ENCODE peak calls at places on chromosomes 2 and 18, in seven cellular contexts. One of them, this sample, is unnamed. For H3K9me3, the result is how much of the 10 kb centered on the place peaks cover.

GRCh38 chr2:237264480-237265219 is 149.3 kb downstream of the COL6A3 start:
- DNase-seq in fibroblast of lung: peak
- DNase-seq in A549: no peak
- DNase-seq in transverse colon: no peak
- DNase-seq in upper lobe of right lung: no peak
- DNase-seq in right cardiac atrium: peak
- DNase-seq in heart right ventricle: no peak
- DNase-seq in this sample: no peak

GRCh38 chr2:166453995-166454595 is 40.0 kb downstream of the SCN7A start:
- DNase-seq in fibroblast of lung: no peak
- DNase-seq in A549: no peak
- DNase-seq in transverse colon: no peak
- DNase-seq in upper lobe of right lung: no peak
- DNase-seq in right cardiac atrium: no peak
- DNase-seq in heart right ventricle: no peak
- DNase-seq in this sample: no peak

GRCh38 chr18:44654555-44654954 is 26.1 kb upstream of the SETBP1 start:
- DNase-seq in fibroblast of lung: peak
- DNase-seq in A549: peak
- DNase-seq in transverse colon: no peak
- DNase-seq in upper lobe of right lung: no peak
- DNase-seq in right cardiac atrium: no peak
- DNase-seq in heart right ventricle: no peak
- DNase-seq in this sample: no peak

GRCh38 chr2:222973237-222973636 is 78.8 kb upstream of the KCNE4 start:
- DNase-seq in fibroblast of lung: peak
- DNase-seq in A549: no peak
- DNase-seq in transverse colon: no peak
- DNase-seq in upper lobe of right lung: no peak
- DNase-seq in right cardiac atrium: no peak
- DNase-seq in heart right ventricle: no peak
- DNase-seq in this sample: no peak

GRCh38 chr2:26651458-26652155 is 10.4 kb upstream of the CIB4 start:
- DNase-seq in fibroblast of lung: no peak
- DNase-seq in A549: no peak
- DNase-seq in transverse colon: no peak
- DNase-seq in upper lobe of right lung: peak
- DNase-seq in right cardiac atrium: no peak
- DNase-seq in heart right ventricle: no peak
- DNase-seq in this sample: no peak

GRCh38 chr2:228048838-228049490 is 132.5 kb downstream of the SPHKAP start:
- DNase-seq in fibroblast of lung: peak
- DNase-seq in A549: peak
- DNase-seq in transverse colon: peak
- DNase-seq in upper lobe of right lung: no peak
- DNase-seq in right cardiac atrium: no peak
- DNase-seq in heart right ventricle: peak
- DNase-seq in this sample: peak

GRCh38 chr2:30385327-30385726 is 61.7 kb upstream of the LCLAT1 start:
- DNase-seq in fibroblast of lung: peak
- DNase-seq in A549: peak
- DNase-seq in transverse colon: no peak
- DNase-seq in upper lobe of right lung: no peak
- DNase-seq in right cardiac atrium: no peak
- DNase-seq in heart right ventricle: no peak
- DNase-seq in this sample: no peak

GRCh38 chr2:46887028-46887885 is 28.3 kb downstream of the MCFD2 start:
- DNase-seq in fibroblast of lung: peak
- DNase-seq in A549: no peak
- DNase-seq in transverse colon: no peak
- DNase-seq in upper lobe of right lung: no peak
- DNase-seq in right cardiac atrium: no peak
- DNase-seq in heart right ventricle: no peak
- DNase-seq in this sample: no peak

GRCh38 chr2:16150456-16151280 is 210.3 kb downstream of the MYCN start:
- DNase-seq in fibroblast of lung: no peak
- DNase-seq in A549: no peak
- DNase-seq in transverse colon: no peak
- DNase-seq in upper lobe of right lung: no peak
- DNase-seq in right cardiac atrium: no peak
- DNase-seq in heart right ventricle: no peak
- DNase-seq in this sample: no peak

GRCh38 chr2:16151651-16152050 is 211.3 kb downstream of the MYCN start:
- DNase-seq in fibroblast of lung: no peak
- DNase-seq in A549: no peak
- DNase-seq in transverse colon: no peak
- DNase-seq in upper lobe of right lung: no peak
- DNase-seq in right cardiac atrium: no peak
- DNase-seq in heart right ventricle: no peak
- DNase-seq in this sample: no peak

GRCh38 chr2:16149349-16150243 is 209.2 kb downstream of the MYCN start:
- DNase-seq in fibroblast of lung: no peak
- DNase-seq in A549: no peak
- DNase-seq in transverse colon: no peak
- DNase-seq in upper lobe of right lung: no peak
- DNase-seq in right cardiac atrium: no peak
- DNase-seq in heart right ventricle: no peak
- DNase-seq in this sample: no peak

GRCh38 chr2:16152101-16152927 is 212.0 kb downstream of the MYCN start:
- DNase-seq in fibroblast of lung: no peak
- DNase-seq in A549: no peak
- DNase-seq in transverse colon: no peak
- DNase-seq in upper lobe of right lung: no peak
- DNase-seq in right cardiac atrium: no peak
- DNase-seq in heart right ventricle: no peak
- DNase-seq in this sample: no peak

GRCh38 chr2:16151281-16151570 is 210.9 kb downstream of the MYCN start:
- DNase-seq in fibroblast of lung: no peak
- DNase-seq in A549: no peak
- DNase-seq in transverse colon: no peak
- DNase-seq in upper lobe of right lung: no peak
- DNase-seq in right cardiac atrium: no peak
- DNase-seq in heart right ventricle: no peak
- DNase-seq in this sample: no peak
- H3K9me3 ChIP-seq in fibroblast of lung: under half
- H3K9me3 ChIP-seq in A549: under half
- H3K9me3 ChIP-seq in transverse colon: under half
- H3K9me3 ChIP-seq in upper lobe of right lung: under half
- H3K9me3 ChIP-seq in right cardiac atrium: under half
- H3K9me3 ChIP-seq in heart right ventricle: under half
- H3K9me3 ChIP-seq in this sample: under half

DNA sequence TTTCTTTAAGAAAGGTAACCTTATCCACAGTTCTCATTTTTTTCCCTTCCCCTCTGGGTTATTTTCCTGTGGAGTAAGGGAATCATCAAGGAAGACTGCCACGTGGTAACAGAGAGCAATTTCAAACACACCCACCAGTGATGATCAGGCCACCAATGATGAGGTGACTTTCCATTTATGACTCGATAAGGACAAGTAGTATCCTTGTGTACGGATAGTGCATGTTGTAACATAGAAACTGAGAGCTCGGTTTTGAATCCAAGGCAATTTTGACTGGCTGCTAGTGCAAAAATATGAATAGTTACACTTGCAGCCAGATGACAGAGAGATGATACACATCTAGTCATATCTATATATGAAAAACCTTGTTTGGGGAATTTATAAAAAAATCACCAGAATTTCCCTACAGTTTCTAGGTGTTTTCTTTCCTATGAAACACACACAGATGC is 143.6 kb upstream of the TCF4 start:
- DNase-seq in fibroblast of lung: no peak
- DNase-seq in A549: no peak
- DNase-seq in transverse colon: no peak
- DNase-seq in upper lobe of right lung: no peak
- DNase-seq in right cardiac atrium: no peak
- DNase-seq in heart right ventricle: no peak
- DNase-seq in this sample: no peak
- H3K9me3 ChIP-seq in fibroblast of lung: under half
- H3K9me3 ChIP-seq in A549: under half
- H3K9me3 ChIP-seq in transverse colon: under half
- H3K9me3 ChIP-seq in upper lobe of right lung: under half
- H3K9me3 ChIP-seq in right cardiac atrium: under half
- H3K9me3 ChIP-seq in heart right ventricle: under half
- H3K9me3 ChIP-seq in this sample: under half

DNA sequence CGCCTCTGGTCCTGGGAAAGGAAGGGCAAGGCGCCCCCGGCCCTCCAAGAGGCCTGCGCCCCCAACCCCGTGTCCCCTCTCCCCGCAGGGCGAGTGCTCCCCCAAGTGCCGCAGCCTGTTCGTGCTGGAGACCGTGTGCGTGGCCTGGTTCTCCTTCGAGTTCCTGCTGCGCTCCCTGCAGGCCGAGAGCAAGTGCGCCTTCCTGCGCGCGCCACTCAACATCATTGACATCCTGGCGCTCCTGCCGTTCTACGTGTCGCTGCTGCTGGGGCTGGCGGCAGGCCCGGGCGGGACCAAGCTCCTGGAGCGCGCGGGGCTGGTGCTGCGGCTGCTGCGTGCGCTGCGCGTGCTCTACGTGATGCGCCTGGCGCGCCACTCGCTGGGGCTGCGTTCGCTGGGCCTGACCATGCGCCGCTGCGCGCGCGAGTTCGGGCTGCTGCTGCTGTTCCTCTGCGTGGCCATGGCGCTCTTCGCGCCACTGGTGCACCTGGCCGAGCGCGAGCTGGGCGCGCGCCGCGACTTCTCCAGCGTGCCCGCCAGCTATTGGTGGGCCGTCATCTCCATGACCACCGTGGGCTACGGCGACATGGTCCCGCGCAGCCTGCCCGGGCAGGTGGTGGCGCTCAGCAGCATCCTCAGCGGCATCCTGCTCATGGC is 52.4 kb downstream of the SLC66A2 start:
- DNase-seq in fibroblast of lung: no peak
- DNase-seq in A549: no peak
- DNase-seq in transverse colon: peak
- DNase-seq in upper lobe of right lung: peak
- DNase-seq in right cardiac atrium: peak
- DNase-seq in heart right ventricle: no peak
- DNase-seq in this sample: no peak
- H3K9me3 ChIP-seq in fibroblast of lung: under half
- H3K9me3 ChIP-seq in A549: under half
- H3K9me3 ChIP-seq in transverse colon: under half
- H3K9me3 ChIP-seq in upper lobe of right lung: under half
- H3K9me3 ChIP-seq in right cardiac atrium: under half
- H3K9me3 ChIP-seq in heart right ventricle: under half
- H3K9me3 ChIP-seq in this sample: under half

GRCh38 chr2:80706951-80707350 is 402.4 kb upstream of the LRRTM1 start:
- DNase-seq in fibroblast of lung: peak
- DNase-seq in A549: no peak
- DNase-seq in transverse colon: no peak
- DNase-seq in upper lobe of right lung: no peak
- DNase-seq in right cardiac atrium: no peak
- DNase-seq in heart right ventricle: no peak
- DNase-seq in this sample: no peak

GRCh38 chr2:80706541-80706940 is 402.0 kb upstream of the LRRTM1 start:
- DNase-seq in fibroblast of lung: no peak
- DNase-seq in A549: no peak
- DNase-seq in transverse colon: no peak
- DNase-seq in upper lobe of right lung: no peak
- DNase-seq in right cardiac atrium: no peak
- DNase-seq in heart right ventricle: no peak
- DNase-seq in this sample: no peak

GRCh38 chr2:80703532-80703931 is 399.0 kb upstream of the LRRTM1 start:
- DNase-seq in fibroblast of lung: no peak
- DNase-seq in A549: no peak
- DNase-seq in transverse colon: no peak
- DNase-seq in upper lobe of right lung: no peak
- DNase-seq in right cardiac atrium: no peak
- DNase-seq in heart right ventricle: no peak
- DNase-seq in this sample: no peak
- H3K9me3 ChIP-seq in fibroblast of lung: under half
- H3K9me3 ChIP-seq in A549: under half
- H3K9me3 ChIP-seq in transverse colon: under half
- H3K9me3 ChIP-seq in upper lobe of right lung: under half
- H3K9me3 ChIP-seq in right cardiac atrium: under half
- H3K9me3 ChIP-seq in heart right ventricle: under half
- H3K9me3 ChIP-seq in this sample: under half

DNA sequence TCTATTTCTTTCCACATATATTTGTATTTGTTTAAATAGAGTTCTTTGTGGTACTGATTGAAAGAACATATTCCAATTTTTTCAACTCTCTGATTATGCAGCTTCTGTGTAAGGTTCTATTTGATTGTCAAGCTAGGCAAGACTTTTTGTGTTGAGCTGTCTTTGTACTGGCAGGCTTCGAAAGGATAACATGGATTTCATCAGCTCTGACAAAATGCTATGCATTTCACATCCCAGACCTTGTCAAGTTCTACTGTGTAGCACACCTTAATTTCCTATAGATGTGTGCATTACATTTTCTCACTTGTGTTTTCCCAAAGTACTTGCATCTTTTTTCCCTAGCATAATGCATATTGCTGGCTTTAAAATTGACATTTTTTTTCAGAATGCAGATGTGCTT is 555.0 kb upstream of the GYPC start:
- DNase-seq in fibroblast of lung: no peak
- DNase-seq in A549: no peak
- DNase-seq in transverse colon: no peak
- DNase-seq in upper lobe of right lung: no peak
- DNase-seq in right cardiac atrium: no peak
- DNase-seq in heart right ventricle: no peak
- DNase-seq in this sample: no peak
- H3K9me3 ChIP-seq in fibroblast of lung: under half
- H3K9me3 ChIP-seq in A549: under half
- H3K9me3 ChIP-seq in transverse colon: under half
- H3K9me3 ChIP-seq in upper lobe of right lung: under half
- H3K9me3 ChIP-seq in right cardiac atrium: under half
- H3K9me3 ChIP-seq in heart right ventricle: under half
- H3K9me3 ChIP-seq in this sample: under half

DNA sequence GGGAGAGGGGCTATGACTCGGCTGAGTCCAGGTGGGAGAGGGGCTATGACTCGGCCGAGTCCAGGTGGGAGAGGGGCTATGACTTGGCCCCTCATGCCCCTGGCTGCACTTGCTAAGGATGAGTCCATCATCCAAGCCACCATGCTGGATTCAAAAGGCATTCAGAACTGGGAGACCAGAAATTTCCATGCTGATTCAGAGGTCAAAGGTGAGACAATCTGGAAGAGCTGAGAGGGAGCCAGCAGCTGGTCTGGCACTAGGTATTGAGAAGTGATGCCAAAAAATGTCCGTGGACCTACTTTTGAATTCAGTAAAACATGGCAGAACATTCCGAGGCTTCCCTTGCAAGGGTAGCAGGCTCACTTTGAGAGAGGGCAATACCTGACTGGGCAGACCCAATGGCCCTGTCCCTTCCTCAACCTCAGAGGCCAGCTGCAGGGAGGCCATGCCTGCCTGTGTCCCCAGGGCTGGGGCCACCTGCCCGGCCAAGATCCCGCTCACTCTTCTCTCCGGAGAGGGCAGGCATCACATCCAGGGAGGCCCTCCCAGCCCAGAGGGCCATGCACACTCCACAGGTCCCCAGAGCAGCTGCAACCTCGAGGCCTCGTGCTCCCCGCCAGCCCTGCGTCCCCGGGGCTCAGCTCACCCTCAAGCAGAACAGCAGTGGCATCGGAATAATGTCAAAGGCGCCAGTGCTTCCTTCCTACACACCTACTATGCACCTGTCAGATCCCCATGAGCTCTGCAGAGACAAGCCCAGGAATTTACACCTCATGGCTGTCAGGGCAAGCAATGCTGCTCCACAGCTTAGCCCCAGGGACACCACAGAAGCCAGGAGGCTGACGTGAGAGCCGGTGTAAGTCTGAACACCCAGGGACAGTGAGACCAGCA is 80.2 kb upstream of the GPC1 start:
- DNase-seq in fibroblast of lung: peak
- DNase-seq in A549: no peak
- DNase-seq in transverse colon: no peak
- DNase-seq in upper lobe of right lung: no peak
- DNase-seq in right cardiac atrium: no peak
- DNase-seq in heart right ventricle: no peak
- DNase-seq in this sample: no peak
- H3K9me3 ChIP-seq in fibroblast of lung: under half
- H3K9me3 ChIP-seq in A549: under half
- H3K9me3 ChIP-seq in transverse colon: under half
- H3K9me3 ChIP-seq in upper lobe of right lung: under half
- H3K9me3 ChIP-seq in right cardiac atrium: under half
- H3K9me3 ChIP-seq in heart right ventricle: under half
- H3K9me3 ChIP-seq in this sample: under half

GRCh38 chr2:123870877-123871276 is 154.2 kb upstream of the CNTNAP5 start:
- DNase-seq in fibroblast of lung: no peak
- DNase-seq in A549: no peak
- DNase-seq in transverse colon: no peak
- DNase-seq in upper lobe of right lung: no peak
- DNase-seq in right cardiac atrium: no peak
- DNase-seq in heart right ventricle: no peak
- DNase-seq in this sample: no peak
- H3K9me3 ChIP-seq in fibroblast of lung: under half
- H3K9me3 ChIP-seq in A549: under half
- H3K9me3 ChIP-seq in transverse colon: under half
- H3K9me3 ChIP-seq in upper lobe of right lung: under half
- H3K9me3 ChIP-seq in right cardiac atrium: under half
- H3K9me3 ChIP-seq in heart right ventricle: under half
- H3K9me3 ChIP-seq in this sample: under half

This sample was measured in colonic mucosa.